ENCODE peak calls at places on chromosomes 3 and 15, in eight cellular contexts. One of them, this sample, is unnamed.

GRCh38 chr3:14434105-14434504 is 31.7 kb downstream of the SLC6A6 start:
- DNase-seq in fibroblast of pulmonary artery: peak
- DNase-seq in stimulated activated CD8-positive, alpha-beta memory T cell treated with anti-CD3 and anti-CD28 coated beads, Interleukin-15, amount 100 ng/mL, for 1 hour: no peak
- DNase-seq in posterior cingulate gyrus: no peak
- DNase-seq in activated CD8-positive, alpha-beta memory T cell treated with anti-CD3 and anti-CD28 coated beads for 24 hours: no peak
- DNase-seq in frontal cortex: no peak
- DNase-seq in NCI-H2029 treated with DMSO at 0.1 percent for 48 hours: no peak
- DNase-seq in GM12891: no peak
- DNase-seq in this sample: no peak

GRCh38 chr3:55014081-55014480 is 86.2 kb upstream of the LRTM1 start:
- DNase-seq in GM12891: no peak
- DNase-seq in stimulated activated CD8-positive, alpha-beta memory T cell treated with anti-CD3 and anti-CD28 coated beads, Interleukin-15, amount 100 ng/mL, for 1 hour: no peak
- DNase-seq in posterior cingulate gyrus: no peak
- DNase-seq in frontal cortex: no peak
- DNase-seq in activated CD8-positive, alpha-beta memory T cell treated with anti-CD3 and anti-CD28 coated beads for 24 hours: no peak
- DNase-seq in fibroblast of pulmonary artery: no peak
- DNase-seq in NCI-H2029 treated with DMSO at 0.1 percent for 48 hours: no peak
- DNase-seq in this sample: no peak

GRCh38 chr3:23475446-23475845 is 272.3 kb downstream of the UBE2E2 start:
- DNase-seq in NCI-H2029 treated with DMSO at 0.1 percent for 48 hours: no peak
- DNase-seq in fibroblast of pulmonary artery: no peak
- DNase-seq in GM12891: no peak
- DNase-seq in stimulated activated CD8-positive, alpha-beta memory T cell treated with anti-CD3 and anti-CD28 coated beads, Interleukin-15, amount 100 ng/mL, for 1 hour: no peak
- DNase-seq in frontal cortex: no peak
- DNase-seq in posterior cingulate gyrus: no peak
- DNase-seq in activated CD8-positive, alpha-beta memory T cell treated with anti-CD3 and anti-CD28 coated beads for 24 hours: no peak
- DNase-seq in this sample: no peak

GRCh38 chr15:98760112-98760826 is 111.9 kb downstream of the IGF1R start:
- DNase-seq in activated CD8-positive, alpha-beta memory T cell treated with anti-CD3 and anti-CD28 coated beads for 24 hours: no peak
- DNase-seq in GM12891: no peak
- DNase-seq in stimulated activated CD8-positive, alpha-beta memory T cell treated with anti-CD3 and anti-CD28 coated beads, Interleukin-15, amount 100 ng/mL, for 1 hour: no peak
- DNase-seq in posterior cingulate gyrus: no peak
- DNase-seq in frontal cortex: no peak
- DNase-seq in fibroblast of pulmonary artery: no peak
- DNase-seq in NCI-H2029 treated with DMSO at 0.1 percent for 48 hours: peak
- DNase-seq in this sample: no peak

GRCh38 chr3:143070977-143071551 is 48.5 kb upstream of the CHST2 start:
- DNase-seq in GM12891: no peak
- DNase-seq in NCI-H2029 treated with DMSO at 0.1 percent for 48 hours: no peak
- DNase-seq in fibroblast of pulmonary artery: peak
- DNase-seq in posterior cingulate gyrus: no peak
- DNase-seq in activated CD8-positive, alpha-beta memory T cell treated with anti-CD3 and anti-CD28 coated beads for 24 hours: no peak
- DNase-seq in stimulated activated CD8-positive, alpha-beta memory T cell treated with anti-CD3 and anti-CD28 coated beads, Interleukin-15, amount 100 ng/mL, for 1 hour: no peak
- DNase-seq in frontal cortex: no peak
- DNase-seq in this sample: no peak

GRCh38 chr3:148379763-148380162 is 317.9 kb upstream of the AGTR1 start:
- DNase-seq in activated CD8-positive, alpha-beta memory T cell treated with anti-CD3 and anti-CD28 coated beads for 24 hours: no peak
- DNase-seq in GM12891: peak
- DNase-seq in stimulated activated CD8-positive, alpha-beta memory T cell treated with anti-CD3 and anti-CD28 coated beads, Interleukin-15, amount 100 ng/mL, for 1 hour: no peak
- DNase-seq in frontal cortex: no peak
- DNase-seq in posterior cingulate gyrus: no peak
- DNase-seq in NCI-H2029 treated with DMSO at 0.1 percent for 48 hours: peak
- DNase-seq in fibroblast of pulmonary artery: peak
- DNase-seq in this sample: no peak

GRCh38 chr3:46713898-46714552 is 3.6 kb downstream of the PRSS50 start:
- DNase-seq in posterior cingulate gyrus: peak
- DNase-seq in fibroblast of pulmonary artery: no peak
- DNase-seq in frontal cortex: no peak
- DNase-seq in stimulated activated CD8-positive, alpha-beta memory T cell treated with anti-CD3 and anti-CD28 coated beads, Interleukin-15, amount 100 ng/mL, for 1 hour: no peak
- DNase-seq in activated CD8-positive, alpha-beta memory T cell treated with anti-CD3 and anti-CD28 coated beads for 24 hours: peak
- DNase-seq in NCI-H2029 treated with DMSO at 0.1 percent for 48 hours: no peak
- DNase-seq in GM12891: no peak
- DNase-seq in this sample: peak

GRCh38 chr3:172201990-172202318 is 162.6 kb downstream of the FNDC3B start:
- DNase-seq in fibroblast of pulmonary artery: peak
- DNase-seq in activated CD8-positive, alpha-beta memory T cell treated with anti-CD3 and anti-CD28 coated beads for 24 hours: no peak
- DNase-seq in posterior cingulate gyrus: no peak
- DNase-seq in NCI-H2029 treated with DMSO at 0.1 percent for 48 hours: no peak
- DNase-seq in frontal cortex: no peak
- DNase-seq in stimulated activated CD8-positive, alpha-beta memory T cell treated with anti-CD3 and anti-CD28 coated beads, Interleukin-15, amount 100 ng/mL, for 1 hour: no peak
- DNase-seq in GM12891: no peak
- DNase-seq in this sample: no peak

GRCh38 chr3:94226058-94226457 is 163.2 kb downstream of the NSUN3 start:
- DNase-seq in fibroblast of pulmonary artery: peak
- DNase-seq in GM12891: no peak
- DNase-seq in stimulated activated CD8-positive, alpha-beta memory T cell treated with anti-CD3 and anti-CD28 coated beads, Interleukin-15, amount 100 ng/mL, for 1 hour: no peak
- DNase-seq in NCI-H2029 treated with DMSO at 0.1 percent for 48 hours: no peak
- DNase-seq in posterior cingulate gyrus: no peak
- DNase-seq in frontal cortex: no peak
- DNase-seq in activated CD8-positive, alpha-beta memory T cell treated with anti-CD3 and anti-CD28 coated beads for 24 hours: no peak
- DNase-seq in this sample: no peak

GRCh38 chr3:83902842-83903241 is 1055.9 kb upstream of the CADM2 start:
- DNase-seq in activated CD8-positive, alpha-beta memory T cell treated with anti-CD3 and anti-CD28 coated beads for 24 hours: no peak
- DNase-seq in GM12891: no peak
- DNase-seq in fibroblast of pulmonary artery: no peak
- DNase-seq in frontal cortex: no peak
- DNase-seq in posterior cingulate gyrus: no peak
- DNase-seq in NCI-H2029 treated with DMSO at 0.1 percent for 48 hours: no peak
- DNase-seq in stimulated activated CD8-positive, alpha-beta memory T cell treated with anti-CD3 and anti-CD28 coated beads, Interleukin-15, amount 100 ng/mL, for 1 hour: no peak
- DNase-seq in this sample: no peak

GRCh38 chr3:114839476-114839875 is 307.6 kb downstream of the ZBTB20 start:
- DNase-seq in frontal cortex: no peak
- DNase-seq in activated CD8-positive, alpha-beta memory T cell treated with anti-CD3 and anti-CD28 coated beads for 24 hours: no peak
- DNase-seq in NCI-H2029 treated with DMSO at 0.1 percent for 48 hours: no peak
- DNase-seq in posterior cingulate gyrus: no peak
- DNase-seq in stimulated activated CD8-positive, alpha-beta memory T cell treated with anti-CD3 and anti-CD28 coated beads, Interleukin-15, amount 100 ng/mL, for 1 hour: no peak
- DNase-seq in fibroblast of pulmonary artery: no peak
- DNase-seq in GM12891: no peak
- DNase-seq in this sample: no peak

GRCh38 chr3:152356870-152357276 is 88.1 kb downstream of the MBNL1 start:
- DNase-seq in fibroblast of pulmonary artery: no peak
- DNase-seq in frontal cortex: no peak
- DNase-seq in posterior cingulate gyrus: no peak
- DNase-seq in activated CD8-positive, alpha-beta memory T cell treated with anti-CD3 and anti-CD28 coated beads for 24 hours: no peak
- DNase-seq in stimulated activated CD8-positive, alpha-beta memory T cell treated with anti-CD3 and anti-CD28 coated beads, Interleukin-15, amount 100 ng/mL, for 1 hour: no peak
- DNase-seq in GM12891: no peak
- DNase-seq in NCI-H2029 treated with DMSO at 0.1 percent for 48 hours: no peak
- DNase-seq in this sample: peak

GRCh38 chr15:85788796-85789495 is 5.8 kb downstream of the KLHL25 start:
- DNase-seq in posterior cingulate gyrus: peak
- DNase-seq in stimulated activated CD8-positive, alpha-beta memory T cell treated with anti-CD3 and anti-CD28 coated beads, Interleukin-15, amount 100 ng/mL, for 1 hour: no peak
- DNase-seq in fibroblast of pulmonary artery: no peak
- DNase-seq in activated CD8-positive, alpha-beta memory T cell treated with anti-CD3 and anti-CD28 coated beads for 24 hours: no peak
- DNase-seq in GM12891: no peak
- DNase-seq in frontal cortex: no peak
- DNase-seq in NCI-H2029 treated with DMSO at 0.1 percent for 48 hours: no peak
- DNase-seq in this sample: no peak

GRCh38 chr15:56215769-56216168 is 27.9 kb downstream of the RFX7 start:
- DNase-seq in NCI-H2029 treated with DMSO at 0.1 percent for 48 hours: peak
- DNase-seq in frontal cortex: no peak
- DNase-seq in GM12891: no peak
- DNase-seq in posterior cingulate gyrus: no peak
- DNase-seq in fibroblast of pulmonary artery: peak
- DNase-seq in stimulated activated CD8-positive, alpha-beta memory T cell treated with anti-CD3 and anti-CD28 coated beads, Interleukin-15, amount 100 ng/mL, for 1 hour: no peak
- DNase-seq in activated CD8-positive, alpha-beta memory T cell treated with anti-CD3 and anti-CD28 coated beads for 24 hours: no peak
- DNase-seq in this sample: no peak

GRCh38 chr3:128372707-128373533 is 93.8 kb downstream of the DNAJB8 start:
- DNase-seq in stimulated activated CD8-positive, alpha-beta memory T cell treated with anti-CD3 and anti-CD28 coated beads, Interleukin-15, amount 100 ng/mL, for 1 hour: no peak
- DNase-seq in posterior cingulate gyrus: no peak
- DNase-seq in fibroblast of pulmonary artery: no peak
- DNase-seq in NCI-H2029 treated with DMSO at 0.1 percent for 48 hours: no peak
- DNase-seq in frontal cortex: no peak
- DNase-seq in GM12891: no peak
- DNase-seq in activated CD8-positive, alpha-beta memory T cell treated with anti-CD3 and anti-CD28 coated beads for 24 hours: no peak
- DNase-seq in this sample: peak

GRCh38 chr3:159260049-159260662 is 458.3 kb downstream of the MFSD1 start:
- DNase-seq in NCI-H2029 treated with DMSO at 0.1 percent for 48 hours: peak
- DNase-seq in fibroblast of pulmonary artery: peak
- DNase-seq in frontal cortex: peak
- DNase-seq in GM12891: no peak
- DNase-seq in stimulated activated CD8-positive, alpha-beta memory T cell treated with anti-CD3 and anti-CD28 coated beads, Interleukin-15, amount 100 ng/mL, for 1 hour: no peak
- DNase-seq in posterior cingulate gyrus: no peak
- DNase-seq in activated CD8-positive, alpha-beta memory T cell treated with anti-CD3 and anti-CD28 coated beads for 24 hours: no peak
- DNase-seq in this sample: peak

GRCh38 chr15:39381517-39381916 is 199.4 kb upstream of the THBS1 start:
- DNase-seq in activated CD8-positive, alpha-beta memory T cell treated with anti-CD3 and anti-CD28 coated beads for 24 hours: no peak
- DNase-seq in frontal cortex: no peak
- DNase-seq in fibroblast of pulmonary artery: no peak
- DNase-seq in NCI-H2029 treated with DMSO at 0.1 percent for 48 hours: no peak
- DNase-seq in posterior cingulate gyrus: no peak
- DNase-seq in GM12891: no peak
- DNase-seq in stimulated activated CD8-positive, alpha-beta memory T cell treated with anti-CD3 and anti-CD28 coated beads, Interleukin-15, amount 100 ng/mL, for 1 hour: no peak
- DNase-seq in this sample: no peak

GRCh38 chr3:115245437-115245836 is 98.3 kb upstream of the ZBTB20 start:
- DNase-seq in activated CD8-positive, alpha-beta memory T cell treated with anti-CD3 and anti-CD28 coated beads for 24 hours: no peak
- DNase-seq in GM12891: no peak
- DNase-seq in NCI-H2029 treated with DMSO at 0.1 percent for 48 hours: no peak
- DNase-seq in frontal cortex: no peak
- DNase-seq in stimulated activated CD8-positive, alpha-beta memory T cell treated with anti-CD3 and anti-CD28 coated beads, Interleukin-15, amount 100 ng/mL, for 1 hour: no peak
- DNase-seq in posterior cingulate gyrus: no peak
- DNase-seq in fibroblast of pulmonary artery: peak
- DNase-seq in this sample: no peak

This sample was measured in activated T-cell treated with anti-CD3 and anti-CD28 coated beads, Interleukin-2, amount 50 U/mL, for 72 hours.